ENCODE peak calls at places on chromosomes 3 and 15, in ten cellular contexts. One of them, this sample, is unnamed. For H3K36me3, the result is how much of the 10 kb centered on the place peaks cover.

GRCh38 chr15:69535101-69535638 is 82.6 kb downstream of the RPLP1 start:
- DNase-seq in transverse colon: no peak
- DNase-seq in tibial nerve: no peak
- DNase-seq in IMR-90: peak
- DNase-seq in stomach: no peak
- DNase-seq in adrenal gland: no peak
- DNase-seq in suprapubic skin: no peak
- DNase-seq in ovary: no peak
- DNase-seq in spleen: no peak
- DNase-seq in upper lobe of left lung: no peak
- DNase-seq in this sample: no peak

GRCh38 chr3:177693596-177693995 is 496.3 kb upstream of the TBL1XR1 start:
- DNase-seq in transverse colon: no peak
- DNase-seq in tibial nerve: no peak
- DNase-seq in IMR-90: no peak
- DNase-seq in stomach: no peak
- DNase-seq in adrenal gland: no peak
- DNase-seq in suprapubic skin: no peak
- DNase-seq in ovary: no peak
- DNase-seq in spleen: no peak
- DNase-seq in upper lobe of left lung: no peak
- DNase-seq in this sample: no peak

GRCh38 chr3:10449436-10449835 is 56.0 kb downstream of the ATP2B2 start:
- DNase-seq in transverse colon: no peak
- DNase-seq in tibial nerve: no peak
- DNase-seq in IMR-90: no peak
- DNase-seq in stomach: no peak
- DNase-seq in adrenal gland: no peak
- DNase-seq in suprapubic skin: no peak
- DNase-seq in ovary: no peak
- DNase-seq in spleen: peak
- DNase-seq in upper lobe of left lung: peak
- DNase-seq in this sample: no peak

GRCh38 chr3:119195911-119196310 is 22.5 kb downstream of the UPK1B start:
- DNase-seq in transverse colon: no peak
- DNase-seq in tibial nerve: no peak
- DNase-seq in IMR-90: peak
- DNase-seq in stomach: no peak
- DNase-seq in adrenal gland: no peak
- DNase-seq in suprapubic skin: no peak
- DNase-seq in ovary: no peak
- DNase-seq in spleen: no peak
- DNase-seq in upper lobe of left lung: no peak
- DNase-seq in this sample: no peak

GRCh38 chr3:146780251-146780650 is 175.1 kb upstream of the PLSCR5 start:
- DNase-seq in transverse colon: no peak
- DNase-seq in tibial nerve: no peak
- DNase-seq in IMR-90: peak
- DNase-seq in stomach: no peak
- DNase-seq in adrenal gland: no peak
- DNase-seq in suprapubic skin: no peak
- DNase-seq in ovary: no peak
- DNase-seq in spleen: no peak
- DNase-seq in upper lobe of left lung: no peak
- DNase-seq in this sample: no peak

GRCh38 chr15:60932051-60932915 is 296.8 kb downstream of the RORA start:
- DNase-seq in transverse colon: no peak
- DNase-seq in tibial nerve: no peak
- DNase-seq in IMR-90: peak
- DNase-seq in stomach: peak
- DNase-seq in adrenal gland: peak
- DNase-seq in suprapubic skin: no peak
- DNase-seq in ovary: no peak
- DNase-seq in spleen: no peak
- DNase-seq in upper lobe of left lung: no peak
- DNase-seq in this sample: peak

GRCh38 chr3:72227536-72228070 is 442.7 kb upstream of the PROK2 start:
- DNase-seq in transverse colon: no peak
- DNase-seq in tibial nerve: no peak
- DNase-seq in IMR-90: no peak
- DNase-seq in stomach: no peak
- DNase-seq in adrenal gland: no peak
- DNase-seq in suprapubic skin: no peak
- DNase-seq in ovary: no peak
- DNase-seq in spleen: no peak
- DNase-seq in upper lobe of left lung: no peak
- DNase-seq in this sample: no peak

GRCh38 chr15:54580643-54581042 is 602.4 kb downstream of the UNC13C start:
- DNase-seq in transverse colon: no peak
- DNase-seq in tibial nerve: no peak
- DNase-seq in IMR-90: no peak
- DNase-seq in stomach: no peak
- DNase-seq in adrenal gland: no peak
- DNase-seq in suprapubic skin: no peak
- DNase-seq in ovary: no peak
- DNase-seq in spleen: no peak
- DNase-seq in upper lobe of left lung: no peak
- DNase-seq in this sample: no peak

GRCh38 chr3:144059481-144059880 is 87.9 kb downstream of the DIPK2A start:
- DNase-seq in transverse colon: no peak
- DNase-seq in tibial nerve: no peak
- DNase-seq in IMR-90: no peak
- DNase-seq in stomach: no peak
- DNase-seq in adrenal gland: no peak
- DNase-seq in suprapubic skin: no peak
- DNase-seq in ovary: no peak
- DNase-seq in spleen: no peak
- DNase-seq in upper lobe of left lung: no peak
- DNase-seq in this sample: no peak

GRCh38 chr3:103169289-103169688 is 734.5 kb downstream of the ZPLD1 start:
- DNase-seq in transverse colon: no peak
- DNase-seq in tibial nerve: no peak
- DNase-seq in IMR-90: no peak
- DNase-seq in stomach: no peak
- DNase-seq in adrenal gland: no peak
- DNase-seq in suprapubic skin: no peak
- DNase-seq in ovary: no peak
- DNase-seq in spleen: no peak
- DNase-seq in upper lobe of left lung: no peak
- DNase-seq in this sample: no peak

GRCh38 chr3:112773864-112774263 is 72.8 kb downstream of the CD200R1L start:
- DNase-seq in transverse colon: peak
- DNase-seq in tibial nerve: no peak
- DNase-seq in IMR-90: no peak
- DNase-seq in stomach: peak
- DNase-seq in adrenal gland: no peak
- DNase-seq in suprapubic skin: no peak
- DNase-seq in ovary: no peak
- DNase-seq in spleen: no peak
- DNase-seq in upper lobe of left lung: no peak
- DNase-seq in this sample: no peak

GRCh38 chr3:105355355-105356063 is 11.2 kb upstream of the ALCAM start:
- DNase-seq in transverse colon: no peak
- DNase-seq in tibial nerve: no peak
- DNase-seq in IMR-90: peak
- DNase-seq in stomach: no peak
- DNase-seq in adrenal gland: no peak
- DNase-seq in suprapubic skin: no peak
- DNase-seq in ovary: no peak
- DNase-seq in spleen: no peak
- DNase-seq in upper lobe of left lung: no peak
- DNase-seq in this sample: no peak

GRCh38 chr3:150251654-150252053 is 156.4 kb upstream of the TSC22D2 start:
- DNase-seq in transverse colon: no peak
- DNase-seq in tibial nerve: no peak
- DNase-seq in IMR-90: peak
- DNase-seq in stomach: no peak
- DNase-seq in adrenal gland: no peak
- DNase-seq in suprapubic skin: no peak
- DNase-seq in ovary: no peak
- DNase-seq in spleen: no peak
- DNase-seq in upper lobe of left lung: no peak
- DNase-seq in this sample: no peak

GRCh38 chr3:24435581-24435980 is 59.1 kb downstream of the THRB start:
- DNase-seq in transverse colon: no peak
- DNase-seq in tibial nerve: no peak
- DNase-seq in IMR-90: no peak
- DNase-seq in stomach: no peak
- DNase-seq in adrenal gland: no peak
- DNase-seq in suprapubic skin: no peak
- DNase-seq in ovary: no peak
- DNase-seq in spleen: no peak
- DNase-seq in upper lobe of left lung: no peak
- DNase-seq in this sample: no peak

GRCh38 chr15:90907051-90907660 is 4.1 kb downstream of the MAN2A2 start:
- DNase-seq in transverse colon: no peak
- DNase-seq in tibial nerve: no peak
- DNase-seq in IMR-90: no peak
- DNase-seq in stomach: no peak
- DNase-seq in adrenal gland: no peak
- DNase-seq in suprapubic skin: no peak
- DNase-seq in ovary: no peak
- DNase-seq in spleen: peak
- DNase-seq in upper lobe of left lung: no peak
- DNase-seq in this sample: no peak
- H3K36me3 ChIP-seq in transverse colon: under half
- H3K36me3 ChIP-seq in tibial nerve: under half
- H3K36me3 ChIP-seq in IMR-90: under half
- H3K36me3 ChIP-seq in stomach: half or more
- H3K36me3 ChIP-seq in adrenal gland: half or more
- H3K36me3 ChIP-seq in suprapubic skin: half or more
- H3K36me3 ChIP-seq in ovary: under half
- H3K36me3 ChIP-seq in spleen: half or more
- H3K36me3 ChIP-seq in upper lobe of left lung: half or more
- H3K36me3 ChIP-seq in this sample: half or more

DNA sequence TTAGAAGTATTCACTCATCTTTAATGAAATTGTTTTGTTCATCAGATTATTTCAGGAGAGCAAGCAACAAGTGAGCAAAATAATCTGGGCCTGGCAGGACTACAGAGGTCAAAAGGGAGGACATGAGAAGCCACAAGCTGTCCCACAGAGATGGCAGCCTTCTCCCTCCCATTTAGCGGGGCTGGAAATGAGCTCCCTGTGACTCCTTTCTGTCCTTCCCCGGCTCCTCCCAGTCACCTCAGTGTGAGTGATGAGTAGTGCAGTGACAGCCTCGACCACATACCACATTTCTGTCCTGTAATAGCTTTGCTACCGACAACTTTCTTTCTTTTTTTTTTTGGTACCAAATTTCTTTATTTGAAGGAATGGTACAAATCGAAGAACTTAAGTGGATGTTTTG is 38.0 kb downstream of the RAB7A start:
- DNase-seq in transverse colon: no peak
- DNase-seq in tibial nerve: no peak
- DNase-seq in IMR-90: no peak
- DNase-seq in stomach: no peak
- DNase-seq in adrenal gland: no peak
- DNase-seq in suprapubic skin: no peak
- DNase-seq in ovary: no peak
- DNase-seq in spleen: no peak
- DNase-seq in upper lobe of left lung: no peak
- DNase-seq in this sample: no peak
- TF ChIP-seq POLR2A in transverse colon: no peak
- TF ChIP-seq POLR2A in tibial nerve: no peak
- TF ChIP-seq POLR2A in IMR-90: no peak
- TF ChIP-seq POLR2A in stomach: no peak
- TF ChIP-seq POLR2A in adrenal gland: no peak
- TF ChIP-seq POLR2A in suprapubic skin: no peak
- TF ChIP-seq POLR2A in ovary: no peak
- TF ChIP-seq POLR2A in spleen: no peak
- TF ChIP-seq POLR2A in upper lobe of left lung: no peak
- TF ChIP-seq POLR2A in this sample: no peak

DNA sequence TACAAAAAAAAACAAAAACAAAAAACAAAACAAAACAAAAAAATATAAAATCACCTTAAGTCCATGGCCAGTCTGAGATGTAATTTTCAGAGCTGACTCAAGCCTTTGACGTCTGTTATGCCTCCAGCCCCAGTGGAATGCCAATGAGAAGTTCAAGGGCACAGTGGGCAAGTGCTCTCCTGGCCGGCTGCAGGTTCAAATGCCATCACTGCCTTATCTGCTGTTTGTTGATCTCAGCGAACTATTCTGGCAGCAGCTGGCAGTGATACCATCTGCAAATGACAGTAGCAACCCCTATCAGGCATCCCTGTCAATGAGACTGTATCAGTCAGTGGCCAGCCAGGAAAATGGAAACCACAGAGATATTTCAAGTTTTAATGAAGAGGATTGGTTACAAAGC is 10.8 kb upstream of the PDE8A start:
- DNase-seq in transverse colon: no peak
- DNase-seq in tibial nerve: no peak
- DNase-seq in IMR-90: no peak
- DNase-seq in stomach: no peak
- DNase-seq in adrenal gland: peak
- DNase-seq in suprapubic skin: peak
- DNase-seq in ovary: no peak
- DNase-seq in spleen: no peak
- DNase-seq in upper lobe of left lung: no peak
- DNase-seq in this sample: no peak
- H3K36me3 ChIP-seq in transverse colon: under half
- H3K36me3 ChIP-seq in tibial nerve: under half
- H3K36me3 ChIP-seq in IMR-90: under half
- H3K36me3 ChIP-seq in stomach: under half
- H3K36me3 ChIP-seq in adrenal gland: under half
- H3K36me3 ChIP-seq in suprapubic skin: under half
- H3K36me3 ChIP-seq in ovary: under half
- H3K36me3 ChIP-seq in spleen: under half
- H3K36me3 ChIP-seq in upper lobe of left lung: under half
- H3K36me3 ChIP-seq in this sample: under half

GRCh38 chr3:45567730-45568172 is 26.8 kb upstream of the LIMD1 start:
- DNase-seq in transverse colon: peak
- DNase-seq in tibial nerve: no peak
- DNase-seq in IMR-90: peak
- DNase-seq in stomach: no peak
- DNase-seq in adrenal gland: no peak
- DNase-seq in suprapubic skin: no peak
- DNase-seq in ovary: no peak
- DNase-seq in spleen: no peak
- DNase-seq in upper lobe of left lung: no peak
- DNase-seq in this sample: no peak
- TF ChIP-seq POLR2A in transverse colon: no peak
- TF ChIP-seq POLR2A in tibial nerve: no peak
- TF ChIP-seq POLR2A in IMR-90: no peak
- TF ChIP-seq POLR2A in stomach: no peak
- TF ChIP-seq POLR2A in adrenal gland: no peak
- TF ChIP-seq POLR2A in suprapubic skin: no peak
- TF ChIP-seq POLR2A in ovary: no peak
- TF ChIP-seq POLR2A in spleen: no peak
- TF ChIP-seq POLR2A in upper lobe of left lung: no peak
- TF ChIP-seq POLR2A in this sample: no peak

This sample was measured in thyroid gland.